ENCODE peak calls at places on chromosome 22, in seven cellular contexts. D, H, F, A, S, B and C are unnamed samples.

GRCh38 chr22:37457093-37457893 is 28.9 kb downstream of the MFNG start:
- DNase-seq in D (peak; percentile 70), H (peak; percentile 79), F (peak; percentile 80), A (peak; percentile 65), S (peak; percentile 88), B (peak; percentile 97), C (peak; percentile 48)

GRCh38 chr22:38193580-38193979 is 8.2 kb upstream of the MAFF start:
- DNase-seq in D (no peak), H (peak; percentile 45), F (no peak), A (no peak), S (no peak), B (no peak), C (no peak)

GRCh38 chr22:17767236-17768065 is 6.8 kb downstream of the BID start:
- DNase-seq in D (no peak), H (no peak), F (no peak), A (no peak), S (no peak), B (no peak), C (no peak)

GRCh38 chr22:37368058-37368457 is 59.2 kb downstream of the ELFN2 start:
- DNase-seq in D (no peak), H (no peak), F (peak; percentile 11), A (no peak), S (no peak), B (no peak), C (no peak)

GRCh38 chr22:27154717-27155116 is 497.3 kb downstream of the MIAT start:
- DNase-seq in D (no peak), H (no peak), F (no peak), A (no peak), S (no peak), B (no peak), C (no peak)

GRCh38 chr22:37991738-37992442 is 7.5 kb upstream of the SOX10 start:
- DNase-seq in D (no peak), H (no peak), F (no peak), A (no peak), S (no peak), B (no peak), C (peak; percentile 15)

GRCh38 chr22:26170112-26170492 is 840 bp downstream of the SEZ6L start:
- DNase-seq in D (no peak), H (no peak), F (peak; percentile 19), A (no peak), S (peak; percentile 29), B (peak; percentile 51), C (no peak)

GRCh38 chr22:30469165-30469564 is 2.7 kb downstream of the SEC14L3 start:
- DNase-seq in D (no peak), H (no peak), F (no peak), A (no peak), S (no peak), B (no peak), C (no peak)

GRCh38 chr22:35312198-35313059 is 12.7 kb downstream of the TOM1 start:
- DNase-seq in D (no peak), H (peak; percentile 65), F (no peak), A (no peak), S (no peak), B (no peak), C (peak; percentile 82)

GRCh38 chr22:41178425-41178975 is 26.6 kb upstream of the L3MBTL2 start:
- DNase-seq in D (no peak), H (no peak), F (no peak), A (no peak), S (no peak), B (peak; percentile 35), C (no peak)

GRCh38 chr22:46361861-46362220 is 26.3 kb downstream of the TRMU start:
- DNase-seq in D (no peak), H (no peak), F (no peak), A (no peak), S (no peak), B (no peak), C (no peak)

GRCh38 chr22:26169312-26170111 is at the start of gene SEZ6L:
- DNase-seq in D (peak; percentile 47), H (no peak), F (peak; percentile 23), A (no peak), S (peak; percentile 29), B (peak; percentile 72), C (no peak)

GRCh38 chr22:24247564-24248344 is 2.9 kb upstream of the GGT5 start:
- DNase-seq in D (peak; percentile 70), H (peak; percentile 90), F (peak; percentile 86), A (peak; percentile 97), S (peak; percentile 91), B (peak; percentile 92), C (peak; percentile 95)

GRCh38 chr22:36551096-36551495 is 22.1 kb upstream of the EIF3D start:
- DNase-seq in D (no peak), H (no peak), F (no peak), A (no peak), S (no peak), B (no peak), C (no peak)

GRCh38 chr22:28989484-28989883 is 72.1 kb downstream of the C22orf31 start:
- DNase-seq in D (no peak), H (no peak), F (no peak), A (no peak), S (no peak), B (no peak), C (no peak)

GRCh38 chr22:40334060-40334459 is 12.2 kb upstream of the ADSL start:
- DNase-seq in D (no peak), H (no peak), F (no peak), A (no peak), S (no peak), B (no peak), C (no peak)

GRCh38 chr22:48334971-48335370 is 1492.7 kb downstream of the BRD1 start:
- DNase-seq in D (no peak), H (no peak), F (no peak), A (no peak), S (no peak), B (no peak), C (no peak)

GRCh38 chr22:48333323-48333763 is 1494.3 kb downstream of the BRD1 start:
- DNase-seq in D (no peak), H (no peak), F (no peak), A (no peak), S (no peak), B (no peak), C (no peak)

GRCh38 chr22:48335442-48336139 is 1492.1 kb downstream of the BRD1 start:
- DNase-seq in D (no peak), H (no peak), F (peak; percentile 74), A (no peak), S (no peak), B (no peak), C (no peak)

GRCh38 chr22:48332438-48333322 is 1495.0 kb downstream of the BRD1 start:
- DNase-seq in D (no peak), H (no peak), F (no peak), A (no peak), S (no peak), B (no peak), C (no peak)

DNA sequence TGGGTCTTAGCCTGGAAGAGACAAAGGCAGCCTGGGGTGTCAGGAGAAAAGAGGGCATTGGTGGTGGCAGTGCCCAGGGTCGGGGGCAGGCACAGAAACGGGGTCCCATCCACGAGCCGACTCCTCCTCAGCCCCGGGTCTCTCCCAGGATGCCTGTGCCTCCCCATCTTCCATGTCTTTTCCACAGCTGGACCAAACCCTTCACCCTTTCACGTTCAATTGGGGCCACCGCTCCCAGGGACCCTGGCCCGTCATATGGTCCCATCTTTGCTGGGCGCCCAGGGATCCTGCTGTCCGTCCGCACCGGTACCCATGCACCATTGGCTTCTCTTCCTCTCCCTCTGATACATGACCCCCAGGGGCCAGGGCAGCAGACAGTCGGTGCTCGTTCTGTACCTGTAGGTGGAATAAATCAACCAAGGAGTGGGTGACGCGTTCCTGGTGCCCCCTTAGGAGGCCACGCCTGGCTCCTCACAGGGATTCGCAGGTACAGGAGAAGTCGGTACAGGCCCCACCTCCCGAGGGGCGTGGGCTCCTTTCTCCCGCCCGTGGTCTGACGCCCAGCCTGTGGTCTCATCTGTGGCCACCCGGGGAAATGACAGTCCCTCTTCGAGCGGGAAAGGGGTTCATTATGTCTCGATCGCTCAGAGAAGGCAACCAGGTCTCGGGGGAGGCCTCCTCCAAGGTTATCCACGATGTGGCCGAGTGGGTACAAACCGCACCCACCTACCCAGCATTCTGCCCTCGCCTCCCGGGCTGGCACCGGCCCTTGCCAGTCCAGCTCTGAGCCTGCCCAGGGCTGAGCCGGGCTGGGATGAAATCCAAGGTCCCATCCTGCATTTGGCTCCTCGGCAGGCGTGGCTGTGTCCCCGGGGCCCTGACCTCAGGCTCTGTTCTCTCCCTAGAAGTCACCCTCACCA is 1493.6 kb downstream of the BRD1 start:
- DNase-seq in D (no peak), H (no peak), F (no peak), A (no peak), S (no peak), B (no peak), C (no peak)
- H2BK5ac ChIP-seq in D (no peak overlapping the region), H (no peak overlapping the region), F (no peak overlapping the region), A (no peak overlapping the region), S (no peak overlapping the region), B (no peak overlapping the region), C (no peak overlapping the region)

GRCh38 chr22:33504941-33505647 is 415.2 kb downstream of the LARGE1 start:
- DNase-seq in D (no peak), H (no peak), F (no peak), A (no peak), S (no peak), B (no peak), C (no peak)

GRCh38 chr22:33512961-33513360 is 407.3 kb downstream of the LARGE1 start:
- DNase-seq in D (no peak), H (no peak), F (no peak), A (peak; percentile 22), S (no peak), B (no peak), C (peak; percentile 46)

GRCh38 chr22:33513388-33514336 is 406.6 kb downstream of the LARGE1 start:
- DNase-seq in D (no peak), H (no peak), F (no peak), A (peak; percentile 71), S (no peak), B (no peak), C (peak; percentile 72)

GRCh38 chr22:33515733-33516297 is 404.5 kb downstream of the LARGE1 start:
- DNase-seq in D (no peak), H (no peak), F (no peak), A (no peak), S (no peak), B (no peak), C (no peak)

GRCh38 chr22:33510429-33510904 is 409.8 kb downstream of the LARGE1 start:
- DNase-seq in D (no peak), H (no peak), F (no peak), A (no peak), S (no peak), B (no peak), C (no peak)
- H2BK5ac ChIP-seq in D (no peak overlapping the region), H (peak overlapping the region; percentile 3), F (no peak overlapping the region), A (no peak overlapping the region), S (no peak overlapping the region), B (no peak overlapping the region), C (no peak overlapping the region)

GRCh38 chr22:50198624-50199017 is 2.2 kb upstream of the SELENOO start:
- DNase-seq in D (no peak), H (no peak), F (no peak), A (no peak), S (no peak), B (no peak), C (no peak)
- H2BK5ac ChIP-seq in D (no peak overlapping the region), H (no peak overlapping the region), F (no peak overlapping the region), A (no peak overlapping the region), S (no peak overlapping the region), B (no peak overlapping the region), C (no peak overlapping the region)

GRCh38 chr22:32103648-32104326 is 55.3 kb downstream of the C22orf42 start:
- DNase-seq in D (no peak), H (peak; percentile 44), F (no peak), A (peak; percentile 6), S (no peak), B (no peak), C (peak; percentile 3)

GRCh38 chr22:32112380-32112779 is 46.7 kb downstream of the C22orf42 start:
- DNase-seq in D (no peak), H (no peak), F (no peak), A (no peak), S (no peak), B (no peak), C (no peak)

GRCh38 chr22:32106930-32107329 is 52.2 kb downstream of the C22orf42 start:
- DNase-seq in D (peak; percentile 36), H (peak; percentile 28), F (peak; percentile 55), A (no peak), S (peak; percentile 56), B (peak; percentile 71), C (no peak)
- H2BK5ac ChIP-seq in D (no peak overlapping the region), H (no peak overlapping the region), F (no peak overlapping the region), A (no peak overlapping the region), S (no peak overlapping the region), B (no peak overlapping the region), C (no peak overlapping the region)